ENCODE peak calls at places on chromosome 10, in six cellular contexts. One of them, this sample, is unnamed. For H3K4me1, the result is how much of the 10 kb centered on the place peaks cover.

GRCh38 chr10:49654036-49654693 is 25.3 kb upstream of the C10orf53 start:
- DNase-seq in lower lobe of right lung: no peak
- DNase-seq in thoracic aorta: no peak
- DNase-seq in uterus: no peak
- DNase-seq in adipocyte: no peak
- DNase-seq in neuronal stem cell: no peak
- DNase-seq in this sample: no peak

GRCh38 chr10:97042081-97042480 is 143.7 kb downstream of the SLIT1 start:
- DNase-seq in adipocyte: no peak
- DNase-seq in uterus: no peak
- DNase-seq in thoracic aorta: no peak
- DNase-seq in neuronal stem cell: no peak
- DNase-seq in lower lobe of right lung: no peak
- DNase-seq in this sample: no peak

GRCh38 chr10:97138777-97139317 is 46.9 kb downstream of the SLIT1 start:
- DNase-seq in lower lobe of right lung: no peak
- DNase-seq in adipocyte: no peak
- DNase-seq in thoracic aorta: no peak
- DNase-seq in neuronal stem cell: no peak
- DNase-seq in uterus: no peak
- DNase-seq in this sample: no peak

GRCh38 chr10:6176691-6177231 is 26.0 kb upstream of the PFKFB3 start:
- DNase-seq in uterus: no peak
- DNase-seq in neuronal stem cell: no peak
- DNase-seq in lower lobe of right lung: no peak
- DNase-seq in adipocyte: no peak
- DNase-seq in thoracic aorta: no peak
- DNase-seq in this sample: no peak

GRCh38 chr10:31757374-31757773 is 171.3 kb downstream of the ARHGAP12 start:
- DNase-seq in neuronal stem cell: no peak
- DNase-seq in lower lobe of right lung: no peak
- DNase-seq in thoracic aorta: no peak
- DNase-seq in uterus: peak
- DNase-seq in adipocyte: no peak
- DNase-seq in this sample: peak

GRCh38 chr10:22317121-22317370 is 858 bp downstream of the COMMD3 start:
- DNase-seq in neuronal stem cell: no peak
- DNase-seq in uterus: no peak
- DNase-seq in adipocyte: no peak
- DNase-seq in lower lobe of right lung: no peak
- DNase-seq in thoracic aorta: no peak
- DNase-seq in this sample: no peak

GRCh38 chr10:74189999-74190421 is 39.0 kb downstream of the ADK start:
- DNase-seq in adipocyte: peak
- DNase-seq in thoracic aorta: no peak
- DNase-seq in uterus: no peak
- DNase-seq in neuronal stem cell: no peak
- DNase-seq in lower lobe of right lung: no peak
- DNase-seq in this sample: no peak

GRCh38 chr10:8183241-8183704 is 128.8 kb downstream of the GATA3 start:
- DNase-seq in adipocyte: no peak
- DNase-seq in thoracic aorta: no peak
- DNase-seq in lower lobe of right lung: no peak
- DNase-seq in uterus: no peak
- DNase-seq in neuronal stem cell: no peak
- DNase-seq in this sample: no peak

GRCh38 chr10:131569851-131570715 is 258.6 kb upstream of the TCERG1L start:
- DNase-seq in adipocyte: no peak
- DNase-seq in neuronal stem cell: peak
- DNase-seq in lower lobe of right lung: no peak
- DNase-seq in uterus: no peak
- DNase-seq in thoracic aorta: no peak
- DNase-seq in this sample: no peak

GRCh38 chr10:63487990-63488389 is 22.2 kb upstream of the JMJD1C start:
- DNase-seq in thoracic aorta: no peak
- DNase-seq in uterus: no peak
- DNase-seq in adipocyte: no peak
- DNase-seq in lower lobe of right lung: no peak
- DNase-seq in neuronal stem cell: no peak
- DNase-seq in this sample: no peak

GRCh38 chr10:78349165-78349516 is 315.5 kb downstream of the RPS24 start:
- DNase-seq in thoracic aorta: no peak
- DNase-seq in adipocyte: no peak
- DNase-seq in lower lobe of right lung: no peak
- DNase-seq in neuronal stem cell: no peak
- DNase-seq in uterus: peak
- DNase-seq in this sample: no peak

GRCh38 chr10:13686331-13686752 is 99.6 kb downstream of the PRPF18 start:
- DNase-seq in lower lobe of right lung: no peak
- DNase-seq in neuronal stem cell: no peak
- DNase-seq in adipocyte: no peak
- DNase-seq in thoracic aorta: no peak
- DNase-seq in uterus: no peak
- DNase-seq in this sample: no peak

GRCh38 chr10:101032637-101033201 is 1.7 kb downstream of the SFXN3 start:
- DNase-seq in lower lobe of right lung: no peak
- DNase-seq in neuronal stem cell: no peak
- DNase-seq in thoracic aorta: peak
- DNase-seq in adipocyte: peak
- DNase-seq in uterus: peak
- DNase-seq in this sample: peak

GRCh38 chr10:128695931-128696330 is 569.7 kb upstream of the MKI67 start:
- DNase-seq in thoracic aorta: no peak
- DNase-seq in uterus: no peak
- DNase-seq in neuronal stem cell: no peak
- DNase-seq in adipocyte: no peak
- DNase-seq in lower lobe of right lung: no peak
- DNase-seq in this sample: no peak

GRCh38 chr10:76436367-76436766 is 1004.9 kb downstream of the LRMDA start:
- DNase-seq in lower lobe of right lung: no peak
- DNase-seq in thoracic aorta: no peak
- DNase-seq in neuronal stem cell: no peak
- DNase-seq in uterus: no peak
- DNase-seq in adipocyte: no peak
- DNase-seq in this sample: no peak

GRCh38 chr10:111677747-111678146 is 505.8 kb downstream of the GPAM start:
- DNase-seq in adipocyte: no peak
- DNase-seq in uterus: no peak
- DNase-seq in lower lobe of right lung: no peak
- DNase-seq in neuronal stem cell: no peak
- DNase-seq in thoracic aorta: no peak
- DNase-seq in this sample: no peak

GRCh38 chr10:79070611-79071534 is 2.1 kb downstream of the ZMIZ1 start:
- DNase-seq in uterus: peak
- DNase-seq in thoracic aorta: peak
- DNase-seq in adipocyte: peak
- DNase-seq in neuronal stem cell: peak
- DNase-seq in lower lobe of right lung: peak
- DNase-seq in this sample: peak

GRCh38 chr10:114925675-114926204 is 12.3 kb upstream of the TRUB1 start:
- DNase-seq in lower lobe of right lung: no peak
- DNase-seq in thoracic aorta: no peak
- DNase-seq in uterus: no peak
- DNase-seq in neuronal stem cell: no peak
- DNase-seq in adipocyte: peak
- DNase-seq in this sample: no peak

GRCh38 chr10:13453896-13454295 is 74.9 kb downstream of the BEND7 start:
- DNase-seq in uterus: no peak
- DNase-seq in thoracic aorta: no peak
- DNase-seq in adipocyte: no peak
- DNase-seq in lower lobe of right lung: no peak
- DNase-seq in neuronal stem cell: no peak
- DNase-seq in this sample: no peak

GRCh38 chr10:101565936-101566332 is 22.1 kb downstream of the POLL start:
- DNase-seq in uterus: no peak
- DNase-seq in neuronal stem cell: no peak
- DNase-seq in adipocyte: no peak
- DNase-seq in lower lobe of right lung: no peak
- DNase-seq in thoracic aorta: no peak
- DNase-seq in this sample: peak

GRCh38 chr10:90998733-90999511 is 78.0 kb upstream of the ANKRD1 start:
- DNase-seq in neuronal stem cell: no peak
- DNase-seq in uterus: no peak
- DNase-seq in lower lobe of right lung: no peak
- DNase-seq in adipocyte: no peak
- DNase-seq in thoracic aorta: no peak
- DNase-seq in this sample: no peak

GRCh38 chr10:90999512-91000172 is 78.8 kb upstream of the ANKRD1 start:
- DNase-seq in neuronal stem cell: no peak
- DNase-seq in lower lobe of right lung: no peak
- DNase-seq in thoracic aorta: no peak
- DNase-seq in adipocyte: no peak
- DNase-seq in uterus: no peak
- DNase-seq in this sample: no peak

GRCh38 chr10:91000985-91001384 is 80.1 kb upstream of the ANKRD1 start:
- DNase-seq in uterus: no peak
- DNase-seq in neuronal stem cell: no peak
- DNase-seq in thoracic aorta: no peak
- DNase-seq in lower lobe of right lung: no peak
- DNase-seq in adipocyte: no peak
- DNase-seq in this sample: no peak

GRCh38 chr10:91000470-91000869 is 79.6 kb upstream of the ANKRD1 start:
- DNase-seq in lower lobe of right lung: no peak
- DNase-seq in neuronal stem cell: no peak
- DNase-seq in adipocyte: no peak
- DNase-seq in thoracic aorta: no peak
- DNase-seq in uterus: no peak
- DNase-seq in this sample: no peak

DNA sequence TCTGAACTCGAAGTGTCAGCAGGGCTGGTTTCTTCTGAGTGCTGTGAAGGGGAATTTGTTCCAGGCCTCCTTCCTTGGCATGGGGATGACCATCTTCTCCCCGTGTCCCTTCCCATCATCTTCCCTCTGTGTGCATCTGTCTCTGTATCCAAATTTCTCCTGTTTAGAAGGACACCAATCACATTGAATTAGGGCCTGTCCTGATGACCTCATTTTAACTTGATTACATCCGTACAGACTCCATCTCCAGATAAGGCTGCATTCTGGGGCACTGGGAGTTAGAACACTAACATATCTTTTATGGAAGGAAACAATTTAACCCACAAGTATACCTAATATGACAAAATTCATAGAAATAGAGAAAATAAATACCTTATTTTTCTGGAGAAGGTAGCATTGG is 76.8 kb upstream of the ANKRD1 start:
- DNase-seq in adipocyte: no peak
- DNase-seq in thoracic aorta: no peak
- DNase-seq in uterus: no peak
- DNase-seq in lower lobe of right lung: no peak
- DNase-seq in neuronal stem cell: no peak
- DNase-seq in this sample: no peak
- H3K4me1 ChIP-seq in adipocyte: under half
- H3K4me1 ChIP-seq in thoracic aorta: under half
- H3K4me1 ChIP-seq in uterus: under half
- H3K4me1 ChIP-seq in lower lobe of right lung: under half
- H3K4me1 ChIP-seq in neuronal stem cell: under half
- H3K4me1 ChIP-seq in this sample: under half

DNA sequence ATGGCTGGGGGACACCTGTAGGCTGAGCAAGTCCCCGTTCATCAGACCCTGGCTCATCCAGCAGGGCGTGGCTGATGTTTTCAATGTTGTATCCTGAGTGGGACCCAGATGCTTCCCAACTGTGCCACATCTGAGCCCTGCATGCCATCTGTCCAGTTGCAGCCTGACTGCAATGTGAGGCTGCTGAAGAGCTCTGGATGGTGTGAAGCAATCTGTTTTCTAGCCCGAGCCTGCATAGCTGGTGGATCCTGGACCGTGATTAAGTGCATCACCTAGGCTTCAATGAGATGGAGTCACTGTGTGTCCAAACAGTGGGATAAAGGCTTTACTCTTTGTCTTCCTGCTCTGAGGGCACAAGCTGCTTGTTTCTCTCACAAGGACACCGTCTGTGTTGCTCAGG is 99.8 kb downstream of the TCF7L2 start:
- DNase-seq in neuronal stem cell: no peak
- DNase-seq in adipocyte: no peak
- DNase-seq in lower lobe of right lung: no peak
- DNase-seq in uterus: no peak
- DNase-seq in thoracic aorta: no peak
- DNase-seq in this sample: no peak
- H3K4me1 ChIP-seq in neuronal stem cell: under half
- H3K4me1 ChIP-seq in adipocyte: half or more
- H3K4me1 ChIP-seq in lower lobe of right lung: under half
- H3K4me1 ChIP-seq in uterus: under half
- H3K4me1 ChIP-seq in thoracic aorta: half or more
- H3K4me1 ChIP-seq in this sample: under half

GRCh38 chr10:71773221-71773971 is at the start of gene VSIR:
- DNase-seq in adipocyte: peak
- DNase-seq in thoracic aorta: peak
- DNase-seq in uterus: peak
- DNase-seq in lower lobe of right lung: peak
- DNase-seq in neuronal stem cell: peak
- DNase-seq in this sample: peak

GRCh38 chr10:71772832-71773220 is 494 bp downstream of the VSIR start:
- DNase-seq in thoracic aorta: no peak
- DNase-seq in uterus: peak
- DNase-seq in adipocyte: peak
- DNase-seq in neuronal stem cell: no peak
- DNase-seq in lower lobe of right lung: no peak
- DNase-seq in this sample: no peak

GRCh38 chr10:71770789-71771188 is 2.5 kb downstream of the VSIR start:
- DNase-seq in lower lobe of right lung: peak
- DNase-seq in adipocyte: peak
- DNase-seq in thoracic aorta: no peak
- DNase-seq in uterus: peak
- DNase-seq in neuronal stem cell: no peak
- DNase-seq in this sample: no peak

GRCh38 chr10:71771204-71771603 is 2.1 kb downstream of the VSIR start:
- DNase-seq in neuronal stem cell: no peak
- DNase-seq in uterus: no peak
- DNase-seq in adipocyte: no peak
- DNase-seq in thoracic aorta: no peak
- DNase-seq in lower lobe of right lung: no peak
- DNase-seq in this sample: no peak

GRCh38 chr10:71771821-71772617 is 1.3 kb downstream of the VSIR start:
- DNase-seq in uterus: peak
- DNase-seq in thoracic aorta: peak
- DNase-seq in lower lobe of right lung: peak
- DNase-seq in adipocyte: peak
- DNase-seq in neuronal stem cell: no peak
- DNase-seq in this sample: peak
- H3K4me1 ChIP-seq in uterus: under half
- H3K4me1 ChIP-seq in thoracic aorta: half or more
- H3K4me1 ChIP-seq in lower lobe of right lung: half or more
- H3K4me1 ChIP-seq in adipocyte: half or more
- H3K4me1 ChIP-seq in neuronal stem cell: under half
- H3K4me1 ChIP-seq in this sample: half or more

DNA sequence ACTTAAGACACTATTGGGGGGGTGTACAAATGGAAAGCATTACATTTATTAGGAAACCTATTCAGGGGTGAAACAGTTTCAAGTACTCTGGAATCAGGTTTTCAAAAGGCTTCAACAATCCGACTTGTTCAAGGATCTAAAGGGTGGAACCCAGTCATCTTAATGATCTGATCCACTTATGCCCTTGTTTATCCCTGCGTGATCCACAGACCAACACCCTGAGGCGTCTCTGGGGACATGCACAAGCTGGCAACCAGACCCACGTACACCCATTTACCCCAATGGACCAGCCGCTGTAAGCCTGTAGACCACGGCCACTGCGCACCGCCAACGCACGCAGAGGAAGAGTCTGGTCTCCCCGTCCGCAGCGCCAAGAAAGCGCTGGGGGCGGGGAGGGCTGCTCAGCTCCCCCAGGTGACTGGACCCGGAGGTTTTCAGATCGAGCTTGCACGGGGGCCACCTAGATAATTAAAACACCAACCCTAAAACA is 13.4 kb downstream of the HNRNPF start:
- DNase-seq in neuronal stem cell: no peak
- DNase-seq in lower lobe of right lung: no peak
- DNase-seq in adipocyte: peak
- DNase-seq in uterus: no peak
- DNase-seq in thoracic aorta: no peak
- DNase-seq in this sample: no peak
- H3K4me1 ChIP-seq in neuronal stem cell: under half
- H3K4me1 ChIP-seq in lower lobe of right lung: half or more
- H3K4me1 ChIP-seq in adipocyte: half or more
- H3K4me1 ChIP-seq in uterus: under half
- H3K4me1 ChIP-seq in thoracic aorta: half or more
- H3K4me1 ChIP-seq in this sample: under half